ENCODE peak calls at places on chromosome 12, in ten cellular contexts. One of them, this sample, is unnamed. For H3K36me3 and H3K4me1, the result is how much of the 10 kb centered on the place peaks cover.

GRCh38 chr12:101832030-101832429 is 1.3 kb upstream of the GNPTAB start:
- DNase-seq in lower lobe of right lung: no peak
- DNase-seq in naive thymus-derived CD4-positive, alpha-beta T cell: no peak
- DNase-seq in BE2C: no peak
- DNase-seq in GM23248: no peak
- DNase-seq in CD4-positive, CD25-positive, alpha-beta regulatory T cell: no peak
- DNase-seq in IMR-90: no peak
- DNase-seq in body of pancreas: no peak
- DNase-seq in cardiac muscle cell: no peak
- DNase-seq in fibroblast of lung: no peak
- DNase-seq in this sample: no peak

GRCh38 chr12:94621662-94622359 is 28.5 kb downstream of the TMCC3 start:
- DNase-seq in lower lobe of right lung: no peak
- DNase-seq in naive thymus-derived CD4-positive, alpha-beta T cell: no peak
- DNase-seq in BE2C: no peak
- DNase-seq in GM23248: peak
- DNase-seq in CD4-positive, CD25-positive, alpha-beta regulatory T cell: no peak
- DNase-seq in IMR-90: peak
- DNase-seq in body of pancreas: peak
- DNase-seq in cardiac muscle cell: no peak
- DNase-seq in fibroblast of lung: peak
- DNase-seq in this sample: no peak

GRCh38 chr12:70317781-70318180 is 48.3 kb upstream of the KCNMB4 start:
- DNase-seq in lower lobe of right lung: no peak
- DNase-seq in naive thymus-derived CD4-positive, alpha-beta T cell: no peak
- DNase-seq in BE2C: no peak
- DNase-seq in GM23248: no peak
- DNase-seq in CD4-positive, CD25-positive, alpha-beta regulatory T cell: no peak
- DNase-seq in IMR-90: no peak
- DNase-seq in body of pancreas: no peak
- DNase-seq in cardiac muscle cell: no peak
- DNase-seq in fibroblast of lung: peak
- DNase-seq in this sample: no peak

GRCh38 chr12:111298583-111299436 is 70.1 kb downstream of the PHETA1 start:
- DNase-seq in lower lobe of right lung: no peak
- DNase-seq in naive thymus-derived CD4-positive, alpha-beta T cell: peak
- DNase-seq in BE2C: peak
- DNase-seq in GM23248: peak
- DNase-seq in CD4-positive, CD25-positive, alpha-beta regulatory T cell: peak
- DNase-seq in IMR-90: peak
- DNase-seq in body of pancreas: peak
- DNase-seq in cardiac muscle cell: peak
- DNase-seq in fibroblast of lung: peak
- DNase-seq in this sample: peak

GRCh38 chr12:123131291-123131831 is 19.5 kb downstream of the PITPNM2 start:
- DNase-seq in lower lobe of right lung: no peak
- DNase-seq in naive thymus-derived CD4-positive, alpha-beta T cell: no peak
- DNase-seq in BE2C: peak
- DNase-seq in GM23248: no peak
- DNase-seq in CD4-positive, CD25-positive, alpha-beta regulatory T cell: no peak
- DNase-seq in IMR-90: no peak
- DNase-seq in body of pancreas: no peak
- DNase-seq in cardiac muscle cell: no peak
- DNase-seq in fibroblast of lung: peak
- DNase-seq in this sample: no peak

GRCh38 chr12:2198088-2198501 is 145.3 kb downstream of the CACNA1C start:
- DNase-seq in lower lobe of right lung: no peak
- DNase-seq in naive thymus-derived CD4-positive, alpha-beta T cell: no peak
- DNase-seq in BE2C: no peak
- DNase-seq in GM23248: peak
- DNase-seq in CD4-positive, CD25-positive, alpha-beta regulatory T cell: no peak
- DNase-seq in IMR-90: peak
- DNase-seq in body of pancreas: no peak
- DNase-seq in cardiac muscle cell: no peak
- DNase-seq in fibroblast of lung: peak
- DNase-seq in this sample: no peak

GRCh38 chr12:53791735-53792326 is 40.1 kb upstream of the CISTR start:
- DNase-seq in lower lobe of right lung: no peak
- DNase-seq in naive thymus-derived CD4-positive, alpha-beta T cell: no peak
- DNase-seq in BE2C: peak
- DNase-seq in GM23248: peak
- DNase-seq in CD4-positive, CD25-positive, alpha-beta regulatory T cell: peak
- DNase-seq in IMR-90: no peak
- DNase-seq in body of pancreas: peak
- DNase-seq in cardiac muscle cell: no peak
- DNase-seq in fibroblast of lung: no peak
- DNase-seq in this sample: no peak

GRCh38 chr12:111964935-111965334 is 48.0 kb downstream of the TMEM116 start:
- DNase-seq in lower lobe of right lung: no peak
- DNase-seq in naive thymus-derived CD4-positive, alpha-beta T cell: no peak
- DNase-seq in BE2C: no peak
- DNase-seq in GM23248: no peak
- DNase-seq in CD4-positive, CD25-positive, alpha-beta regulatory T cell: no peak
- DNase-seq in IMR-90: no peak
- DNase-seq in body of pancreas: no peak
- DNase-seq in cardiac muscle cell: no peak
- DNase-seq in fibroblast of lung: no peak
- DNase-seq in this sample: no peak

GRCh38 chr12:3378655-3379054 is 112.3 kb upstream of the PRMT8 start:
- DNase-seq in lower lobe of right lung: no peak
- DNase-seq in naive thymus-derived CD4-positive, alpha-beta T cell: no peak
- DNase-seq in BE2C: no peak
- DNase-seq in GM23248: no peak
- DNase-seq in CD4-positive, CD25-positive, alpha-beta regulatory T cell: no peak
- DNase-seq in IMR-90: no peak
- DNase-seq in body of pancreas: no peak
- DNase-seq in cardiac muscle cell: no peak
- DNase-seq in fibroblast of lung: no peak
- DNase-seq in this sample: no peak

GRCh38 chr12:49959570-49960473 is 1.9 kb upstream of the AQP5 start:
- DNase-seq in lower lobe of right lung: peak
- DNase-seq in naive thymus-derived CD4-positive, alpha-beta T cell: no peak
- DNase-seq in BE2C: no peak
- DNase-seq in GM23248: no peak
- DNase-seq in CD4-positive, CD25-positive, alpha-beta regulatory T cell: no peak
- DNase-seq in IMR-90: no peak
- DNase-seq in body of pancreas: peak
- DNase-seq in cardiac muscle cell: peak
- DNase-seq in fibroblast of lung: peak
- DNase-seq in this sample: no peak

GRCh38 chr12:82688035-82688501 is 1.4 kb downstream of the TMTC2 start:
- DNase-seq in lower lobe of right lung: no peak
- DNase-seq in naive thymus-derived CD4-positive, alpha-beta T cell: no peak
- DNase-seq in BE2C: no peak
- DNase-seq in GM23248: peak
- DNase-seq in CD4-positive, CD25-positive, alpha-beta regulatory T cell: no peak
- DNase-seq in IMR-90: no peak
- DNase-seq in body of pancreas: no peak
- DNase-seq in cardiac muscle cell: no peak
- DNase-seq in fibroblast of lung: peak
- DNase-seq in this sample: no peak

GRCh38 chr12:40598073-40598472 is 94.2 kb upstream of the CNTN1 start:
- DNase-seq in lower lobe of right lung: no peak
- DNase-seq in naive thymus-derived CD4-positive, alpha-beta T cell: no peak
- DNase-seq in BE2C: no peak
- DNase-seq in GM23248: no peak
- DNase-seq in CD4-positive, CD25-positive, alpha-beta regulatory T cell: no peak
- DNase-seq in IMR-90: no peak
- DNase-seq in body of pancreas: no peak
- DNase-seq in cardiac muscle cell: no peak
- DNase-seq in fibroblast of lung: no peak
- DNase-seq in this sample: no peak
- H3K36me3 ChIP-seq in lower lobe of right lung: under half
- H3K36me3 ChIP-seq in naive thymus-derived CD4-positive, alpha-beta T cell: under half
- H3K36me3 ChIP-seq in BE2C: under half
- H3K36me3 ChIP-seq in GM23248: under half
- H3K36me3 ChIP-seq in CD4-positive, CD25-positive, alpha-beta regulatory T cell: under half
- H3K36me3 ChIP-seq in IMR-90: under half
- H3K36me3 ChIP-seq in body of pancreas: under half
- H3K36me3 ChIP-seq in cardiac muscle cell: under half
- H3K36me3 ChIP-seq in fibroblast of lung: under half
- H3K36me3 ChIP-seq in this sample: under half

DNA sequence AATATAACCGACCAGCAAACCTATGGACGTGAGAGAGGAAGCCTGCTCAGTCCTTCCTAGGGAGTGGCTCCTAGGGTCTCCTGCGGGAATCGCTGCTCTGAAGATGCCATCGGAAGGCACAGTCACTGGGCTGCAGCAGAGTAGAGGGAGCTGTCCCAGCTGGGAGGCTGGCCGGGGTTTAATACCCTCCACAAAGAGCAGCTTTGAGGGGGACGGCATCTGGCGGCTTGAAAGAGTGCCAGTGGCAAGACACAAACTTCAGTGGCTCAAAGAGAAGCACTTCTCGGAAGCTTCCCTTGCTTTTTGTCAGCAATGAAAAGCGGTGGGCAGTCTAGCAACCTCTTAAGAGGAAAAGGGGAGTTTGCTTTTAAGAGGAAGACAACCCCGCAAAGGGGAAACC is 114.6 kb downstream of the TMEM132C start:
- DNase-seq in lower lobe of right lung: no peak
- DNase-seq in naive thymus-derived CD4-positive, alpha-beta T cell: no peak
- DNase-seq in BE2C: no peak
- DNase-seq in GM23248: no peak
- DNase-seq in CD4-positive, CD25-positive, alpha-beta regulatory T cell: no peak
- DNase-seq in IMR-90: no peak
- DNase-seq in body of pancreas: no peak
- DNase-seq in cardiac muscle cell: peak
- DNase-seq in fibroblast of lung: no peak
- DNase-seq in this sample: no peak
- H3K4me1 ChIP-seq in lower lobe of right lung: under half
- H3K4me1 ChIP-seq in naive thymus-derived CD4-positive, alpha-beta T cell: under half
- H3K4me1 ChIP-seq in BE2C: under half
- H3K4me1 ChIP-seq in GM23248: under half
- H3K4me1 ChIP-seq in CD4-positive, CD25-positive, alpha-beta regulatory T cell: under half
- H3K4me1 ChIP-seq in IMR-90: under half
- H3K4me1 ChIP-seq in body of pancreas: under half
- H3K4me1 ChIP-seq in cardiac muscle cell: under half
- H3K4me1 ChIP-seq in fibroblast of lung: under half
- H3K4me1 ChIP-seq in this sample: under half

GRCh38 chr12:57191410-57191809 is 25.2 kb upstream of the NXPH4 start:
- DNase-seq in lower lobe of right lung: no peak
- DNase-seq in naive thymus-derived CD4-positive, alpha-beta T cell: no peak
- DNase-seq in BE2C: no peak
- DNase-seq in GM23248: peak
- DNase-seq in CD4-positive, CD25-positive, alpha-beta regulatory T cell: no peak
- DNase-seq in IMR-90: no peak
- DNase-seq in body of pancreas: no peak
- DNase-seq in cardiac muscle cell: no peak
- DNase-seq in fibroblast of lung: no peak
- DNase-seq in this sample: no peak
- H3K36me3 ChIP-seq in lower lobe of right lung: half or more
- H3K36me3 ChIP-seq in naive thymus-derived CD4-positive, alpha-beta T cell: under half
- H3K36me3 ChIP-seq in BE2C: under half
- H3K36me3 ChIP-seq in GM23248: half or more
- H3K36me3 ChIP-seq in CD4-positive, CD25-positive, alpha-beta regulatory T cell: under half
- H3K36me3 ChIP-seq in IMR-90: half or more
- H3K36me3 ChIP-seq in body of pancreas: under half
- H3K36me3 ChIP-seq in cardiac muscle cell: half or more
- H3K36me3 ChIP-seq in fibroblast of lung: half or more
- H3K36me3 ChIP-seq in this sample: under half

GRCh38 chr12:120539303-120539702 is 5.1 kb downstream of the RNF10 start:
- DNase-seq in lower lobe of right lung: no peak
- DNase-seq in naive thymus-derived CD4-positive, alpha-beta T cell: no peak
- DNase-seq in BE2C: no peak
- DNase-seq in GM23248: peak
- DNase-seq in CD4-positive, CD25-positive, alpha-beta regulatory T cell: no peak
- DNase-seq in IMR-90: peak
- DNase-seq in body of pancreas: peak
- DNase-seq in cardiac muscle cell: no peak
- DNase-seq in fibroblast of lung: peak
- DNase-seq in this sample: no peak

GRCh38 chr12:120540445-120540844 is 6.3 kb downstream of the RNF10 start:
- DNase-seq in lower lobe of right lung: no peak
- DNase-seq in naive thymus-derived CD4-positive, alpha-beta T cell: no peak
- DNase-seq in BE2C: no peak
- DNase-seq in GM23248: peak
- DNase-seq in CD4-positive, CD25-positive, alpha-beta regulatory T cell: no peak
- DNase-seq in IMR-90: peak
- DNase-seq in body of pancreas: no peak
- DNase-seq in cardiac muscle cell: no peak
- DNase-seq in fibroblast of lung: peak
- DNase-seq in this sample: no peak

GRCh38 chr12:120538281-120539156 is 4.4 kb downstream of the RNF10 start:
- DNase-seq in lower lobe of right lung: peak
- DNase-seq in naive thymus-derived CD4-positive, alpha-beta T cell: no peak
- DNase-seq in BE2C: no peak
- DNase-seq in GM23248: peak
- DNase-seq in CD4-positive, CD25-positive, alpha-beta regulatory T cell: no peak
- DNase-seq in IMR-90: peak
- DNase-seq in body of pancreas: peak
- DNase-seq in cardiac muscle cell: peak
- DNase-seq in fibroblast of lung: peak
- DNase-seq in this sample: peak

GRCh38 chr12:120544691-120545090 is 10.5 kb downstream of the RNF10 start:
- DNase-seq in lower lobe of right lung: no peak
- DNase-seq in naive thymus-derived CD4-positive, alpha-beta T cell: no peak
- DNase-seq in BE2C: no peak
- DNase-seq in GM23248: no peak
- DNase-seq in CD4-positive, CD25-positive, alpha-beta regulatory T cell: no peak
- DNase-seq in IMR-90: no peak
- DNase-seq in body of pancreas: no peak
- DNase-seq in cardiac muscle cell: no peak
- DNase-seq in fibroblast of lung: no peak
- DNase-seq in this sample: no peak

DNA sequence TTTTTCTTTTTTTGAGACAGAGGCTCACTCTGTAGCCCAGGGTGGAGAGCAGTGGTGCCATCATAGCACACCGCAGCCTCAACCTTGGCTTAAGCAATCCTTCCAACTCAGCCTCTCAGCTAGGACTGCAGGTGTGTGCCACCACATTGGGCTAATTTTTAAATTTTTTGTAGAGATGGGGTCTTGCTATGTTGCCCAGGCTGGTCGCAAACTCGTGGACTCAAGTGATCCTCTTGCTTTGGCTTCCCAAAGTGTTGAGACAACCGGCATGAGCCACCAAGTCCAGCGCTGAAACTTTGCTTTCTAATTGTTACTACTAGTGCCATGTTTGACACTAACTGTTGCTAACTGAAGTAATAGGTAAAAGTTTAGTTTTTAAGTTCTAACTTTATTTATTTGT is 8.0 kb downstream of the RNF10 start:
- DNase-seq in lower lobe of right lung: no peak
- DNase-seq in naive thymus-derived CD4-positive, alpha-beta T cell: no peak
- DNase-seq in BE2C: no peak
- DNase-seq in GM23248: no peak
- DNase-seq in CD4-positive, CD25-positive, alpha-beta regulatory T cell: no peak
- DNase-seq in IMR-90: no peak
- DNase-seq in body of pancreas: no peak
- DNase-seq in cardiac muscle cell: no peak
- DNase-seq in fibroblast of lung: no peak
- DNase-seq in this sample: no peak
- H3K4me1 ChIP-seq in lower lobe of right lung: half or more
- H3K4me1 ChIP-seq in naive thymus-derived CD4-positive, alpha-beta T cell: under half
- H3K4me1 ChIP-seq in BE2C: under half
- H3K4me1 ChIP-seq in GM23248: under half
- H3K4me1 ChIP-seq in CD4-positive, CD25-positive, alpha-beta regulatory T cell: half or more
- H3K4me1 ChIP-seq in IMR-90: under half
- H3K4me1 ChIP-seq in body of pancreas: half or more
- H3K4me1 ChIP-seq in cardiac muscle cell: under half
- H3K4me1 ChIP-seq in fibroblast of lung: under half
- H3K4me1 ChIP-seq in this sample: half or more

This sample was measured in spleen.